ENCODE peak calls at places on chromosomes 6 and 20, in four cellular contexts. O, W, N and Z are unnamed samples.

GRCh38 chr20:50517817-50518154 is 7.6 kb downstream of the PTPN1 start:
- DNase-seq in O (no peak), W (no peak), N (no peak), Z (no peak)

GRCh38 chr6:111121789-111122350 is 34.6 kb downstream of the SLC16A10 start:
- DNase-seq in O (no peak), W (no peak), N (no peak), Z (no peak)

GRCh38 chr6:44956426-44956825 is 371.7 kb upstream of the RUNX2 start:
- DNase-seq in O (no peak), W (no peak), N (no peak), Z (no peak)

GRCh38 chr6:147530132-147531060 is 21.9 kb downstream of the SAMD5 start:
- DNase-seq in O (no peak), W (no peak), N (no peak), Z (no peak)

GRCh38 chr20:13809855-13810254 is 25.0 kb downstream of the NDUFAF5 start:
- DNase-seq in O (no peak), W (no peak), N (no peak), Z (no peak)

GRCh38 chr6:26468829-26469228 is 11.1 kb downstream of the BTN2A1 start:
- DNase-seq in O (no peak), W (no peak), N (no peak), Z (no peak)

GRCh38 chr6:138830273-138830672 is 34.4 kb downstream of the ECT2L start:
- DNase-seq in O (no peak), W (no peak), N (no peak), Z (no peak)

GRCh38 chr6:81204741-81205140 is 547.7 kb downstream of the TENT5A start:
- DNase-seq in O (no peak), W (no peak), N (no peak), Z (no peak)

GRCh38 chr20:1623501-1624250 is 3.9 kb upstream of the SIRPB1 start:
- DNase-seq in O (no peak), W (no peak), N (no peak), Z (no peak)

GRCh38 chr6:2962636-2963035 is 8.7 kb downstream of the SERPINB6 start:
- DNase-seq in O (no peak), W (no peak), N (no peak), Z (no peak)

GRCh38 chr20:37007898-37008649 is 56.6 kb upstream of the SAMHD1 start:
- DNase-seq in O (no peak), W (no peak), N (peak), Z (no peak)

GRCh38 chr6:125094563-125094962 is 59.0 kb upstream of the TPD52L1 start:
- DNase-seq in O (no peak), W (no peak), N (no peak), Z (no peak)

GRCh38 chr6:147852772-147853171 is 344.3 kb downstream of the SAMD5 start:
- DNase-seq in O (no peak), W (no peak), N (no peak), Z (no peak)

GRCh38 chr6:158057213-158057987 is 75.7 kb downstream of the SYNJ2 start:
- DNase-seq in O (no peak), W (peak), N (peak), Z (no peak)

GRCh38 chr6:138563650-138564049 is 64.4 kb upstream of the NHSL1 start:
- DNase-seq in O (no peak), W (no peak), N (no peak), Z (no peak)

GRCh38 chr6:2556761-2557160 is 194.0 kb downstream of the MYLK4 start:
- DNase-seq in O (no peak), W (no peak), N (no peak), Z (no peak)

GRCh38 chr6:4801491-4802118 is 25.4 kb downstream of the CDYL start:
- DNase-seq in O (no peak), W (no peak), N (no peak), Z (no peak)

GRCh38 chr6:52216932-52217331 is 27.4 kb downstream of the IL17F start:
- DNase-seq in O (no peak), W (no peak), N (no peak), Z (no peak)

GRCh38 chr6:52575490-52575868 is 1.4 kb downstream of the TRAM2 start:
- DNase-seq in O (no peak), W (no peak), N (no peak), Z (no peak)

GRCh38 chr6:165848099-165848461 is 185.0 kb upstream of the PDE10A start:
- DNase-seq in O (no peak), W (no peak), N (no peak), Z (no peak)

GRCh38 chr6:84417261-84417660 is 189.8 kb upstream of the CEP162 start:
- DNase-seq in O (no peak), W (no peak), N (no peak), Z (no peak)

GRCh38 chr6:159640322-159640721 is 52.7 kb downstream of the SOD2 start:
- DNase-seq in O (no peak), W (no peak), N (no peak), Z (no peak)

GRCh38 chr6:103327079-103327478 is 1532.6 kb downstream of the HACE1 start:
- DNase-seq in O (no peak), W (no peak), N (no peak), Z (no peak)

GRCh38 chr6:41697902-41698349 is 37.5 kb downstream of the TFEB start:
- DNase-seq in O (no peak), W (no peak), N (no peak), Z (no peak)

GRCh38 chr6:125183391-125183790 is 29.8 kb downstream of the TPD52L1 start:
- DNase-seq in O (no peak), W (no peak), N (no peak), Z (no peak)

GRCh38 chr6:158963020-158963808 is 36.8 kb downstream of the RSPH3 start:
- DNase-seq in O (no peak), W (no peak), N (no peak), Z (no peak)